ENCODE peak calls at places on chromosome 3, in eight cellular contexts. N, R, S, L, D, J, M and F are unnamed samples.

GRCh38 chr3:193872265-193872753 is 263.6 kb upstream of the HES1 start:
- DNase-seq in L (peak), M (peak), N (no peak), S (no peak), D (peak), J (no peak), R (no peak), F (no peak)

GRCh38 chr3:10286596-10287295 is 6.0 kb downstream of the GHRL start:
- DNase-seq in L (peak), J (peak), R (no peak), S (peak), N (no peak), D (no peak), M (peak), F (no peak)

GRCh38 chr3:61796088-61796680 is 234.8 kb downstream of the PTPRG start:
- DNase-seq in N (no peak), R (no peak), S (no peak), J (no peak), M (no peak), L (peak), D (no peak), F (no peak)

GRCh38 chr3:126267976-126268615 is 87.7 kb upstream of the ALDH1L1 start:
- DNase-seq in M (no peak), L (no peak), J (no peak), N (no peak), S (no peak), R (peak), D (no peak), F (no peak)

GRCh38 chr3:71721721-71722157 is 3.5 kb downstream of the EIF4E3 start:
- DNase-seq in N (no peak), R (no peak), M (no peak), D (no peak), S (no peak), L (no peak), J (no peak), F (no peak)

GRCh38 chr3:161559177-161559998 is 62.8 kb downstream of the OTOL1 start:
- DNase-seq in R (no peak), S (no peak), L (peak), M (peak), J (peak), D (no peak), N (no peak), F (peak)

GRCh38 chr3:194985031-194985578 is 285.9 kb downstream of the XXYLT1 start:
- DNase-seq in L (peak), J (peak), M (no peak), S (no peak), D (no peak), R (no peak), N (peak), F (no peak)

GRCh38 chr3:147343926-147344325 is 62.4 kb downstream of the ZIC4 start:
- DNase-seq in S (no peak), D (no peak), N (no peak), L (no peak), J (no peak), M (no peak), R (no peak), F (no peak)

GRCh38 chr3:53974314-53974713 is 82.7 kb upstream of the SELENOK start:
- DNase-seq in S (no peak), L (no peak), M (no peak), J (no peak), D (no peak), R (no peak), N (no peak), F (peak)

GRCh38 chr3:9116351-9116750 is 133.1 kb downstream of the SRGAP3 start:
- DNase-seq in S (no peak), R (no peak), N (no peak), M (no peak), J (no peak), D (no peak), L (no peak), F (no peak)

GRCh38 chr3:29181872-29182271 is 99.0 kb upstream of the RBMS3 start:
- DNase-seq in L (no peak), D (no peak), N (no peak), S (no peak), M (no peak), R (no peak), J (no peak), F (no peak)

GRCh38 chr3:195556390-195556789 is 13.3 kb upstream of the PPP1R2 start:
- DNase-seq in M (no peak), S (peak), L (peak), D (no peak), J (peak), N (no peak), R (no peak), F (peak)

GRCh38 chr3:169699070-169699469 is 35.6 kb upstream of the MECOM start:
- DNase-seq in J (no peak), N (no peak), R (no peak), L (no peak), M (no peak), S (no peak), D (no peak), F (no peak)

GRCh38 chr3:187236963-187237362 is 39.7 kb downstream of the RTP1 start:
- DNase-seq in M (no peak), N (no peak), R (no peak), L (no peak), D (no peak), S (no peak), J (no peak), F (no peak)

GRCh38 chr3:151753846-151754245 is 20.1 kb downstream of the AADACL2 start:
- DNase-seq in S (no peak), J (no peak), N (no peak), L (no peak), R (no peak), M (no peak), D (no peak), F (no peak)

GRCh38 chr3:5494913-5495519 is 307.5 kb downstream of the EDEM1 start:
- DNase-seq in R (no peak), D (no peak), S (no peak), N (no peak), J (no peak), M (no peak), L (no peak), F (no peak)